ENCODE peak calls at places on chromosome 15, in four cellular contexts. I is coronary artery, M is pancreas, R is NCI-H187. H is an unnamed sample.

GRCh38 chr15:89129123-89129815 is 41.0 kb downstream of the ABHD2 start:
- DNase-seq in I (no peak), M (peak), R (no peak), H (no peak)

GRCh38 chr15:32029862-32030781 is at the start of gene CHRNA7:
- DNase-seq in I (no peak), M (peak), R (no peak), H (peak)

GRCh38 chr15:64092075-64092820 is 1.4 kb downstream of the CIAO2A start:
- DNase-seq in I (no peak), M (no peak), R (no peak), H (no peak)

GRCh38 chr15:60518511-60518910 is 39.6 kb upstream of the ICE2 start:
- DNase-seq in I (no peak), M (no peak), R (no peak), H (no peak)

GRCh38 chr15:34582461-34583357 is 742 bp downstream of the GOLGA8B start:
- DNase-seq in I (no peak), M (peak), R (no peak), H (no peak)

GRCh38 chr15:63047792-63048114 is 5.2 kb downstream of the TPM1 start:
- DNase-seq in I (no peak), M (no peak), R (no peak), H (no peak)

GRCh38 chr15:49898097-49898496 is 220.9 kb downstream of the ATP8B4 start:
- DNase-seq in I (no peak), M (no peak), R (no peak), H (no peak)

GRCh38 chr15:63718590-63719035 is 115.1 kb downstream of the HERC1 start:
- DNase-seq in I (no peak), M (no peak), R (no peak), H (no peak)

GRCh38 chr15:37121492-37121891 is 21.1 kb upstream of the MEIS2 start:
- DNase-seq in I (no peak), M (no peak), R (no peak), H (no peak)

GRCh38 chr15:34047893-34048775 is 9.1 kb upstream of the AVEN start:
- DNase-seq in I (no peak), M (no peak), R (no peak), H (no peak)

GRCh38 chr15:67192185-67192584 is 62.3 kb downstream of the AAGAB start:
- DNase-seq in I (no peak), M (no peak), R (no peak), H (no peak)

GRCh38 chr15:62469874-62470688 is 305.0 kb upstream of the C2CD4B start:
- DNase-seq in I (no peak), M (no peak), R (no peak), H (no peak)

GRCh38 chr15:52496776-52497470 is 31.8 kb downstream of the MYO5A start:
- DNase-seq in I (no peak), M (no peak), R (no peak), H (no peak)

GRCh38 chr15:52112203-52112750 is 298 bp downstream of the BCL2L10 start:
- DNase-seq in I (no peak), M (peak), R (no peak), H (no peak)

GRCh38 chr15:47394410-47394809 is 322.9 kb upstream of the SEMA6D start:
- DNase-seq in I (no peak), M (no peak), R (no peak), H (no peak)

GRCh38 chr15:92772626-92773244 is 117.2 kb upstream of the FAM174B start:
- DNase-seq in I (no peak), M (no peak), R (no peak), H (no peak)

GRCh38 chr15:74616020-74616939 is 644 bp downstream of the CLK3 start:
- DNase-seq in I (peak), M (peak), R (no peak), H (no peak)

GRCh38 chr15:58146734-58147133 is 8.6 kb downstream of the AQP9 start:
- DNase-seq in I (no peak), M (no peak), R (no peak), H (no peak)

GRCh38 chr15:60275624-60276023 is 122.2 kb downstream of the ANXA2 start:
- DNase-seq in I (no peak), M (no peak), R (no peak), H (no peak)

GRCh38 chr15:96348112-96349027 is 17.9 kb downstream of the NR2F2 start:
- DNase-seq in I (peak), M (no peak), R (no peak), H (no peak)

GRCh38 chr15:32833323-32833944 is 115.6 kb downstream of the GREM1 start:
- DNase-seq in I (no peak), M (no peak), R (no peak), H (no peak)

GRCh38 chr15:59764775-59765174 is 75.7 kb upstream of the BNIP2 start:
- DNase-seq in I (no peak), M (no peak), R (no peak), H (no peak)

H was measured in NCI-H446 treated with DMSO at 0.1 percent for 48 hours.